ENCODE peak calls at places on chromosomes 4 and X, in four cellular contexts. S is NCI-H82; N is T-helper 1 cell; F is activated CD4-positive, alpha-beta T cell treated with anti-CD3 and anti-CD28 coated beads for 1 hour. I is an unnamed sample.

GRCh38 chr4:150853882-150854281 is 161.2 kb downstream of the LRBA start:
- DNase-seq in N (no peak), S (no peak), F (no peak), I (no peak)

GRCh38 chrX:16695079-16695676 is 17.3 kb downstream of the CTPS2 start:
- DNase-seq in N (peak), S (peak), F (peak), I (peak)

GRCh38 chr4:60201052-60201673 is 999.0 kb upstream of the ADGRL3 start:
- DNase-seq in F (no peak), N (no peak), S (peak), I (no peak)

GRCh38 chrX:131747173-131747572 is 203.3 kb downstream of the OR13H1 start:
- DNase-seq in N (no peak), F (no peak), S (no peak), I (peak)

GRCh38 chr4:76620723-76621463 is 185.9 kb downstream of the SHROOM3 start:
- DNase-seq in N (no peak), S (no peak), F (no peak), I (no peak)

GRCh38 chr4:88573995-88574394 is 18.3 kb upstream of the HERC3 start:
- DNase-seq in S (peak), N (no peak), F (no peak), I (no peak)

GRCh38 chr4:133147922-133148689 is 988 bp upstream of the PCDH10 start:
- DNase-seq in N (no peak), F (no peak), S (peak), I (no peak)

GRCh38 chrX:134764202-134764785 is 106.0 kb upstream of the PLAC1 start:
- DNase-seq in F (no peak), N (no peak), S (peak), I (no peak)

GRCh38 chr4:8131210-8131609 is 27.4 kb downstream of the ABLIM2 start:
- DNase-seq in S (no peak), N (no peak), F (no peak), I (no peak)

GRCh38 chrX:57565198-57565597 is 26.6 kb upstream of the ZXDB start:
- DNase-seq in N (no peak), S (no peak), F (no peak), I (no peak)

GRCh38 chr4:61723492-61723891 is 523.4 kb downstream of the ADGRL3 start:
- DNase-seq in F (no peak), N (no peak), S (no peak), I (no peak)

GRCh38 chr4:41874398-41874797 is 60.8 kb upstream of the TMEM33 start:
- DNase-seq in F (no peak), N (no peak), S (no peak), I (no peak)

GRCh38 chr4:127501103-127501502 is 131.7 kb upstream of the INTU start:
- DNase-seq in F (no peak), S (no peak), N (no peak), I (no peak)

GRCh38 chrX:7316280-7316679 is 168.3 kb upstream of the PUDP start:
- DNase-seq in S (no peak), N (no peak), F (no peak), I (no peak)

GRCh38 chr4:102735578-102735977 is 25.2 kb downstream of the MANBA start:
- DNase-seq in F (no peak), N (no peak), S (no peak), I (no peak)

GRCh38 chr4:69095301-69095731 is 958 bp upstream of the UGT2B7 start:
- DNase-seq in S (no peak), F (no peak), N (no peak), I (no peak)

I was measured in activated CD4-positive, CD25-positive, alpha-beta regulatory T cell treated with anti-CD3 and anti-CD28 coated beads, Interleukin-2, amount 50 U/mL, for 72 hours.